ENCODE peak calls at places on chromosomes 16 and 17, in ten cellular contexts. L is iPS DF 6.9, N is SK-N-SH, H is adrenal gland, S is fibroblast of lung, Q is aorta, T is body of pancreas, O is endodermal cell, B is thoracic aorta, Y is OCI-LY7. C is an unnamed sample.

GRCh38 chr17:65533855-65534457 is 27.5 kb downstream of the AXIN2 start:
- DNase-seq in H (no peak), B (no peak), L (no peak), Y (no peak), T (no peak), O (no peak), S (no peak), N (no peak), Q (peak; percentile 41), C (no peak)

GRCh38 chr17:11628831-11629230 is 30.6 kb downstream of the DNAH9 start:
- DNase-seq in L (no peak), T (no peak), B (no peak), Q (no peak), O (no peak), Y (no peak), N (no peak), S (no peak), H (no peak), C (no peak)

GRCh38 chr17:17080181-17080631 is 37.9 kb downstream of the MPRIP start:
- DNase-seq in H (peak; percentile 11), L (no peak), N (no peak), O (no peak), S (no peak), Q (no peak), T (peak; percentile 5), Y (no peak), B (no peak), C (no peak)

GRCh38 chr16:65809627-65810026 is 556.9 kb upstream of the CDH5 start:
- DNase-seq in N (no peak), Y (no peak), Q (no peak), B (no peak), H (no peak), O (no peak), L (no peak), S (no peak), T (peak; percentile 5), C (no peak)

GRCh38 chr16:19882641-19883040 is 2.0 kb downstream of the GPRC5B start:
- DNase-seq in S (no peak), L (no peak), O (peak; percentile 79), T (no peak), N (no peak), Q (no peak), H (no peak), B (no peak), Y (no peak), C (no peak)

GRCh38 chr17:39623356-39623950 is 3.3 kb upstream of the PPP1R1B start:
- DNase-seq in Y (peak; percentile 84), Q (peak; percentile 92), H (peak; percentile 95), L (no peak), N (peak; percentile 89), O (peak; percentile 98), T (peak; percentile 96), S (peak; percentile 32), B (peak; percentile 42), C (peak; percentile 36)

GRCh38 chr17:22268912-22269220 is 576.5 kb downstream of the KCNJ18 start:
- DNase-seq in T (no peak), O (no peak), H (no peak), S (no peak), Q (no peak), Y (no peak), B (no peak), L (no peak), N (no peak), C (no peak)

GRCh38 chr17:83109793-83110645 is 30.6 kb downstream of the METRNL start:
- DNase-seq in Q (peak; percentile 97), H (peak; percentile 93), O (no peak), L (no peak), S (peak; percentile 97), B (peak; percentile 98), T (peak; percentile 91), Y (no peak), N (peak; percentile 95), C (peak; percentile 97)

GRCh38 chr16:67164599-67165061 is at the start of gene HSF4:
- DNase-seq in O (peak; percentile 69), N (peak; percentile 81), L (no peak), B (no peak), T (peak; percentile 64), Y (no peak), H (peak; percentile 64), Q (peak; percentile 83), S (no peak), C (no peak)

GRCh38 chr17:11285946-11286345 is 44.9 kb downstream of the SHISA6 start:
- DNase-seq in Y (no peak), T (no peak), N (no peak), H (no peak), O (no peak), Q (no peak), S (no peak), L (no peak), B (no peak), C (no peak)

GRCh38 chr16:85173981-85174751 is 61.9 kb upstream of the CIBAR2 start:
- DNase-seq in L (no peak), N (peak; percentile 80), B (no peak), Q (peak; percentile 75), S (peak; percentile 91), T (peak; percentile 68), O (peak; percentile 70), H (peak; percentile 82), Y (no peak), C (peak; percentile 89)

GRCh38 chr17:41800601-41801373 is 11.0 kb downstream of the P3H4 start:
- DNase-seq in Q (no peak), B (no peak), S (peak; percentile 79), L (peak; percentile 83), T (no peak), O (peak; percentile 98), Y (peak; percentile 70), H (no peak), N (peak; percentile 18), C (no peak)
- H3K27ac ChIP-seq in Q (no peak overlapping the region), B (no peak overlapping the region), S (no peak overlapping the region), L (no peak overlapping the region), T (no peak overlapping the region), O (no peak overlapping the region), Y (no peak overlapping the region), H (no peak overlapping the region), N (no peak overlapping the region), C (no peak overlapping the region)

GRCh38 chr16:77881355-77882003 is 93.1 kb downstream of the VAT1L start:
- DNase-seq in B (no peak), O (no peak), H (no peak), Y (no peak), S (no peak), N (no peak), L (no peak), T (no peak), Q (no peak), C (no peak)

GRCh38 chr16:77874347-77874746 is 86.0 kb downstream of the VAT1L start:
- DNase-seq in Q (no peak), H (no peak), L (no peak), N (no peak), O (no peak), S (no peak), T (no peak), B (no peak), Y (no peak), C (no peak)

GRCh38 chr16:77877712-77878111 is 89.3 kb downstream of the VAT1L start:
- DNase-seq in S (peak; percentile 98), B (no peak), L (no peak), Y (no peak), Q (no peak), O (no peak), H (peak; percentile 52), N (no peak), T (no peak), C (peak; percentile 97)

GRCh38 chr16:77873066-77873465 is 84.7 kb downstream of the VAT1L start:
- DNase-seq in Y (no peak), B (no peak), N (no peak), L (no peak), Q (no peak), T (no peak), O (no peak), H (no peak), S (no peak), C (no peak)

DNA sequence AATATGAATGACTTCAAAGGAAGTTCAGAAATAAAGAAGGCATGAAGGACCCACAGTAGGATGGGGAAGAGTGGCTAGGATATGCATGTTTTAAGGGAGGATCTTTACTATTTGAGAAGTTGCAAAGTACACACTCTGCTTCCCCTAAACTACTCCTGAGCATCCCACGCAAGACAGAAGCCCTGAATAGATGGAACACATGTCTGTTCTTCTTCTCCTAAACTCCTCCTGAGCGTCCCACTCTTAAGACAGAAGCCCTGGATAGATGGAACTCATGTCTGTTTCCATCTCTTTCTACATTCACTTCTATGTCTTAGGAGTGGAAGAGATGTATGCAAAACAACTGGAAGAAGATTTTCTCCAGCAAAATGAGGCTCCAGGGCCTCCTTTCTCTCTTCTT is 88.4 kb downstream of the VAT1L start:
- DNase-seq in N (no peak), T (no peak), B (no peak), S (no peak), O (no peak), H (no peak), L (no peak), Y (no peak), Q (no peak), C (no peak)
- H3K27ac ChIP-seq in N (peak overlapping the region; percentile 64), T (no peak overlapping the region), B (no peak overlapping the region), S (no peak overlapping the region), O (no peak overlapping the region), H (no peak overlapping the region), L (no peak overlapping the region), Y (no peak overlapping the region), Q (no peak overlapping the region), C (no peak overlapping the region)

GRCh38 chr17:7916799-7917198 is 710 bp upstream of the RNF227 start:
- DNase-seq in Q (peak; percentile 48), Y (no peak), N (no peak), B (no peak), L (no peak), H (no peak), O (peak; percentile 46), T (no peak), S (peak; percentile 84), C (peak; percentile 80)

GRCh38 chr17:7916383-7916677 is 241 bp upstream of the RNF227 start:
- DNase-seq in O (no peak), S (no peak), Y (no peak), B (no peak), Q (no peak), N (no peak), T (no peak), H (no peak), L (no peak), C (no peak)

GRCh38 chr17:7914771-7915610 is 1.1 kb downstream of the RNF227 start:
- DNase-seq in O (no peak), N (no peak), Q (no peak), T (peak; percentile 67), B (no peak), L (no peak), S (peak; percentile 48), H (peak; percentile 67), Y (no peak), C (peak; percentile 72)

GRCh38 chr17:7912927-7913524 is 3.1 kb downstream of the RNF227 start:
- DNase-seq in Q (peak; percentile 10), N (peak; percentile 76), S (peak; percentile 66), B (no peak), H (peak; percentile 37), L (no peak), O (peak; percentile 74), Y (peak; percentile 89), T (peak; percentile 40), C (peak; percentile 80)

GRCh38 chr17:7915611-7916382 is at the start of gene RNF227:
- DNase-seq in S (peak; percentile 95), L (no peak), H (peak; percentile 91), T (peak; percentile 90), N (peak; percentile 93), Y (peak; percentile 83), Q (peak; percentile 96), B (peak; percentile 80), O (peak; percentile 97), C (peak; percentile 96)
- H3K27ac ChIP-seq in S (peak within 1 kb of the TSS; percentile 82), L (no peak within 1 kb of the TSS), H (peak within 1 kb of the TSS; percentile 81), T (peak within 1 kb of the TSS; percentile 85), N (peak within 1 kb of the TSS; percentile 60), Y (peak within 1 kb of the TSS; percentile 70), Q (peak within 1 kb of the TSS; percentile 88), B (peak within 1 kb of the TSS; percentile 94), O (peak within 1 kb of the TSS; percentile 81), C (peak within 1 kb of the TSS; percentile 90)

GRCh38 chr17:63697341-63698286 is 2.3 kb downstream of the LIMD2 start:
- DNase-seq in L (no peak), N (peak; percentile 71), O (peak; percentile 91), S (no peak), Q (peak; percentile 79), Y (peak; percentile 91), H (peak; percentile 47), B (no peak), T (peak; percentile 75), C (no peak)
- H3K27ac ChIP-seq in L (no peak overlapping the region), N (peak overlapping the region; percentile 25), O (peak overlapping the region; percentile 36), S (no peak overlapping the region), Q (no peak overlapping the region), Y (peak overlapping the region; percentile 95), H (no peak overlapping the region), B (peak overlapping the region; percentile 23), T (no peak overlapping the region), C (no peak overlapping the region)

C was measured in IMR-90.